ENCODE peak calls at places on chromosome 14, in eight cellular contexts. One of them, this sample, is unnamed.

GRCh38 chr14:57845802-57846531 is 19.9 kb downstream of the SLC35F4 start:
- DNase-seq in lung: no peak
- DNase-seq in astrocyte: peak
- DNase-seq in mucosa of descending colon: no peak
- DNase-seq in right lobe of liver: no peak
- DNase-seq in lower lobe of right lung: no peak
- DNase-seq in tibial nerve: no peak
- DNase-seq in SK-N-SH: no peak
- DNase-seq in this sample: peak

GRCh38 chr14:105529506-105530445 is 3.4 kb downstream of the TMEM121 start:
- DNase-seq in lung: no peak
- DNase-seq in astrocyte: no peak
- DNase-seq in mucosa of descending colon: peak
- DNase-seq in right lobe of liver: no peak
- DNase-seq in lower lobe of right lung: peak
- DNase-seq in tibial nerve: no peak
- DNase-seq in SK-N-SH: no peak
- DNase-seq in this sample: no peak

GRCh38 chr14:50023671-50024490 is 92.5 kb downstream of the VCPKMT start:
- DNase-seq in lung: no peak
- DNase-seq in astrocyte: peak
- DNase-seq in mucosa of descending colon: no peak
- DNase-seq in right lobe of liver: no peak
- DNase-seq in lower lobe of right lung: no peak
- DNase-seq in tibial nerve: no peak
- DNase-seq in SK-N-SH: no peak
- DNase-seq in this sample: peak

GRCh38 chr14:105051182-105052109 is 13.8 kb downstream of the GPR132 start:
- DNase-seq in lung: no peak
- DNase-seq in astrocyte: no peak
- DNase-seq in mucosa of descending colon: no peak
- DNase-seq in right lobe of liver: no peak
- DNase-seq in lower lobe of right lung: peak
- DNase-seq in tibial nerve: no peak
- DNase-seq in SK-N-SH: peak
- DNase-seq in this sample: no peak

GRCh38 chr14:73888971-73889370 is 2.3 kb downstream of the ZNF410 start:
- DNase-seq in lung: no peak
- DNase-seq in astrocyte: peak
- DNase-seq in mucosa of descending colon: no peak
- DNase-seq in right lobe of liver: no peak
- DNase-seq in lower lobe of right lung: no peak
- DNase-seq in tibial nerve: no peak
- DNase-seq in SK-N-SH: no peak
- DNase-seq in this sample: no peak

GRCh38 chr14:53458368-53458814 is 305.3 kb upstream of the DDHD1 start:
- DNase-seq in lung: no peak
- DNase-seq in astrocyte: peak
- DNase-seq in mucosa of descending colon: no peak
- DNase-seq in right lobe of liver: no peak
- DNase-seq in lower lobe of right lung: no peak
- DNase-seq in tibial nerve: no peak
- DNase-seq in SK-N-SH: no peak
- DNase-seq in this sample: peak

GRCh38 chr14:55073856-55074255 is 22.4 kb downstream of the MAPK1IP1L start:
- DNase-seq in lung: no peak
- DNase-seq in astrocyte: peak
- DNase-seq in mucosa of descending colon: no peak
- DNase-seq in right lobe of liver: no peak
- DNase-seq in lower lobe of right lung: no peak
- DNase-seq in tibial nerve: no peak
- DNase-seq in SK-N-SH: no peak
- DNase-seq in this sample: peak

GRCh38 chr14:53979141-53979673 is 22.6 kb upstream of the BMP4 start:
- DNase-seq in lung: no peak
- DNase-seq in astrocyte: peak
- DNase-seq in mucosa of descending colon: no peak
- DNase-seq in right lobe of liver: no peak
- DNase-seq in lower lobe of right lung: no peak
- DNase-seq in tibial nerve: no peak
- DNase-seq in SK-N-SH: no peak
- DNase-seq in this sample: peak

GRCh38 chr14:105019861-105020814 is 745 bp downstream of the CDCA4 start:
- DNase-seq in lung: no peak
- DNase-seq in astrocyte: no peak
- DNase-seq in mucosa of descending colon: peak
- DNase-seq in right lobe of liver: peak
- DNase-seq in lower lobe of right lung: peak
- DNase-seq in tibial nerve: no peak
- DNase-seq in SK-N-SH: no peak
- DNase-seq in this sample: peak

GRCh38 chr14:96088131-96088880 is 49.1 kb downstream of the C14orf132 start:
- DNase-seq in lung: no peak
- DNase-seq in astrocyte: no peak
- DNase-seq in mucosa of descending colon: no peak
- DNase-seq in right lobe of liver: peak
- DNase-seq in lower lobe of right lung: no peak
- DNase-seq in tibial nerve: no peak
- DNase-seq in SK-N-SH: no peak
- DNase-seq in this sample: no peak

GRCh38 chr14:53035796-53036195 is 84.9 kb upstream of the FERMT2 start:
- DNase-seq in lung: no peak
- DNase-seq in astrocyte: peak
- DNase-seq in mucosa of descending colon: no peak
- DNase-seq in right lobe of liver: no peak
- DNase-seq in lower lobe of right lung: no peak
- DNase-seq in tibial nerve: no peak
- DNase-seq in SK-N-SH: no peak
- DNase-seq in this sample: no peak

GRCh38 chr14:29339491-29339890 is 572.9 kb downstream of the FOXG1 start:
- DNase-seq in lung: no peak
- DNase-seq in astrocyte: peak
- DNase-seq in mucosa of descending colon: no peak
- DNase-seq in right lobe of liver: no peak
- DNase-seq in lower lobe of right lung: no peak
- DNase-seq in tibial nerve: no peak
- DNase-seq in SK-N-SH: no peak
- DNase-seq in this sample: peak

GRCh38 chr14:55773984-55774581 is 194.1 kb downstream of the KTN1 start:
- DNase-seq in lung: no peak
- DNase-seq in astrocyte: no peak
- DNase-seq in mucosa of descending colon: no peak
- DNase-seq in right lobe of liver: no peak
- DNase-seq in lower lobe of right lung: no peak
- DNase-seq in tibial nerve: no peak
- DNase-seq in SK-N-SH: no peak
- DNase-seq in this sample: no peak

GRCh38 chr14:92644166-92644565 is 104.3 kb downstream of the LGMN start:
- DNase-seq in lung: no peak
- DNase-seq in astrocyte: peak
- DNase-seq in mucosa of descending colon: no peak
- DNase-seq in right lobe of liver: no peak
- DNase-seq in lower lobe of right lung: no peak
- DNase-seq in tibial nerve: no peak
- DNase-seq in SK-N-SH: no peak
- DNase-seq in this sample: peak

GRCh38 chr14:75156111-75156510 is 20.3 kb downstream of the TMED10 start:
- DNase-seq in lung: no peak
- DNase-seq in astrocyte: no peak
- DNase-seq in mucosa of descending colon: no peak
- DNase-seq in right lobe of liver: no peak
- DNase-seq in lower lobe of right lung: no peak
- DNase-seq in tibial nerve: no peak
- DNase-seq in SK-N-SH: no peak
- DNase-seq in this sample: no peak

GRCh38 chr14:75155159-75155558 is 21.3 kb downstream of the TMED10 start:
- DNase-seq in lung: no peak
- DNase-seq in astrocyte: no peak
- DNase-seq in mucosa of descending colon: no peak
- DNase-seq in right lobe of liver: no peak
- DNase-seq in lower lobe of right lung: no peak
- DNase-seq in tibial nerve: no peak
- DNase-seq in SK-N-SH: no peak
- DNase-seq in this sample: no peak

GRCh38 chr14:75162631-75163030 is 13.8 kb downstream of the TMED10 start:
- DNase-seq in lung: no peak
- DNase-seq in astrocyte: no peak
- DNase-seq in mucosa of descending colon: no peak
- DNase-seq in right lobe of liver: no peak
- DNase-seq in lower lobe of right lung: no peak
- DNase-seq in tibial nerve: no peak
- DNase-seq in SK-N-SH: no peak
- DNase-seq in this sample: no peak

GRCh38 chr14:75156901-75157300 is 19.5 kb downstream of the TMED10 start:
- DNase-seq in lung: no peak
- DNase-seq in astrocyte: peak
- DNase-seq in mucosa of descending colon: no peak
- DNase-seq in right lobe of liver: no peak
- DNase-seq in lower lobe of right lung: no peak
- DNase-seq in tibial nerve: no peak
- DNase-seq in SK-N-SH: no peak
- DNase-seq in this sample: no peak

GRCh38 chr14:75158843-75159614 is 17.4 kb downstream of the TMED10 start:
- DNase-seq in lung: no peak
- DNase-seq in astrocyte: no peak
- DNase-seq in mucosa of descending colon: no peak
- DNase-seq in right lobe of liver: no peak
- DNase-seq in lower lobe of right lung: no peak
- DNase-seq in tibial nerve: no peak
- DNase-seq in SK-N-SH: no peak
- DNase-seq in this sample: no peak
- TF ChIP-seq CTCF in lung: no peak
- TF ChIP-seq CTCF in astrocyte: no peak
- TF ChIP-seq CTCF in mucosa of descending colon: no peak
- TF ChIP-seq CTCF in right lobe of liver: no peak
- TF ChIP-seq CTCF in lower lobe of right lung: no peak
- TF ChIP-seq CTCF in tibial nerve: no peak
- TF ChIP-seq CTCF in SK-N-SH: no peak
- TF ChIP-seq CTCF in this sample: no peak

GRCh38 chr14:91403069-91403600 is 14.5 kb downstream of the CCDC88C start:
- DNase-seq in lung: no peak
- DNase-seq in astrocyte: no peak
- DNase-seq in mucosa of descending colon: no peak
- DNase-seq in right lobe of liver: no peak
- DNase-seq in lower lobe of right lung: peak
- DNase-seq in tibial nerve: no peak
- DNase-seq in SK-N-SH: peak
- DNase-seq in this sample: no peak
- H3K4me3 ChIP-seq in lung: no peak
- H3K4me3 ChIP-seq in astrocyte: no peak
- H3K4me3 ChIP-seq in mucosa of descending colon: no peak
- H3K4me3 ChIP-seq in right lobe of liver: no peak
- H3K4me3 ChIP-seq in lower lobe of right lung: peak
- H3K4me3 ChIP-seq in tibial nerve: no peak
- H3K4me3 ChIP-seq in SK-N-SH: no peak
- H3K4me3 ChIP-seq in this sample: no peak

GRCh38 chr14:94026173-94026885 is at the start of gene OTUB2:
- DNase-seq in lung: peak
- DNase-seq in astrocyte: peak
- DNase-seq in mucosa of descending colon: peak
- DNase-seq in right lobe of liver: peak
- DNase-seq in lower lobe of right lung: peak
- DNase-seq in tibial nerve: peak
- DNase-seq in SK-N-SH: peak
- DNase-seq in this sample: peak
- TF ChIP-seq CTCF in lung: no peak
- TF ChIP-seq CTCF in astrocyte: no peak
- TF ChIP-seq CTCF in mucosa of descending colon: no peak
- TF ChIP-seq CTCF in right lobe of liver: no peak
- TF ChIP-seq CTCF in lower lobe of right lung: no peak
- TF ChIP-seq CTCF in tibial nerve: no peak
- TF ChIP-seq CTCF in SK-N-SH: no peak
- TF ChIP-seq CTCF in this sample: no peak

GRCh38 chr14:61703342-61704129 is 8.2 kb downstream of the HIF1A start:
- DNase-seq in lung: no peak
- DNase-seq in astrocyte: no peak
- DNase-seq in mucosa of descending colon: no peak
- DNase-seq in right lobe of liver: no peak
- DNase-seq in lower lobe of right lung: no peak
- DNase-seq in tibial nerve: no peak
- DNase-seq in SK-N-SH: no peak
- DNase-seq in this sample: peak
- H3K4me3 ChIP-seq in lung: no peak
- H3K4me3 ChIP-seq in astrocyte: no peak
- H3K4me3 ChIP-seq in mucosa of descending colon: no peak
- H3K4me3 ChIP-seq in right lobe of liver: no peak
- H3K4me3 ChIP-seq in lower lobe of right lung: no peak
- H3K4me3 ChIP-seq in tibial nerve: no peak
- H3K4me3 ChIP-seq in SK-N-SH: no peak
- H3K4me3 ChIP-seq in this sample: peak

GRCh38 chr14:102532204-102532658 is 22.7 kb upstream of the ANKRD9 start:
- DNase-seq in lung: no peak
- DNase-seq in astrocyte: no peak
- DNase-seq in mucosa of descending colon: no peak
- DNase-seq in right lobe of liver: no peak
- DNase-seq in lower lobe of right lung: no peak
- DNase-seq in tibial nerve: no peak
- DNase-seq in SK-N-SH: no peak
- DNase-seq in this sample: peak
- TF ChIP-seq CTCF in lung: no peak
- TF ChIP-seq CTCF in astrocyte: no peak
- TF ChIP-seq CTCF in mucosa of descending colon: no peak
- TF ChIP-seq CTCF in right lobe of liver: no peak
- TF ChIP-seq CTCF in lower lobe of right lung: no peak
- TF ChIP-seq CTCF in tibial nerve: no peak
- TF ChIP-seq CTCF in SK-N-SH: no peak
- TF ChIP-seq CTCF in this sample: no peak

This sample was measured in fibroblast of pulmonary artery.